ENCODE peak calls at places on chromosomes 13 and 19, in five cellular contexts. One of them, this sample, is unnamed.

GRCh38 chr13:20441066-20441465 is 84.6 kb downstream of the CRYL1 start:
- DNase-seq in SK-N-SH: no peak
- DNase-seq in PC-3: no peak
- DNase-seq in mammary epithelial cell: no peak
- DNase-seq in endodermal cell: no peak
- DNase-seq in this sample: no peak

GRCh38 chr19:48419158-48419920 is 25.9 kb downstream of the GRIN2D start:
- DNase-seq in endodermal cell: peak; percentile 90
- DNase-seq in SK-N-SH: peak; percentile 87
- DNase-seq in mammary epithelial cell: no peak
- DNase-seq in PC-3: peak; percentile 18
- DNase-seq in this sample: peak; percentile 61

GRCh38 chr19:10533656-10534386 is 9.9 kb upstream of the ATG4D start:
- DNase-seq in endodermal cell: no peak
- DNase-seq in SK-N-SH: no peak
- DNase-seq in PC-3: no peak
- DNase-seq in mammary epithelial cell: peak; percentile 83
- DNase-seq in this sample: no peak

GRCh38 chr13:79870123-79870522 is 389.2 kb downstream of the NDFIP2 start:
- DNase-seq in endodermal cell: no peak
- DNase-seq in SK-N-SH: no peak
- DNase-seq in PC-3: no peak
- DNase-seq in mammary epithelial cell: no peak
- DNase-seq in this sample: no peak

GRCh38 chr13:41802684-41803554 is 158.0 kb downstream of the VWA8 start:
- DNase-seq in SK-N-SH: no peak
- DNase-seq in PC-3: peak; percentile 49
- DNase-seq in endodermal cell: no peak
- DNase-seq in mammary epithelial cell: peak; percentile 89
- DNase-seq in this sample: no peak

GRCh38 chr19:18764591-18765051 is 26.5 kb downstream of the COMP start:
- DNase-seq in SK-N-SH: no peak
- DNase-seq in mammary epithelial cell: no peak
- DNase-seq in endodermal cell: no peak
- DNase-seq in PC-3: peak; percentile 73
- DNase-seq in this sample: no peak

GRCh38 chr13:34409496-34410163 is 532.4 kb upstream of the NBEA start:
- DNase-seq in PC-3: no peak
- DNase-seq in mammary epithelial cell: no peak
- DNase-seq in endodermal cell: no peak
- DNase-seq in SK-N-SH: no peak
- DNase-seq in this sample: no peak

GRCh38 chr13:111568290-111568689 is 247.8 kb downstream of the TEX29 start:
- DNase-seq in SK-N-SH: no peak
- DNase-seq in mammary epithelial cell: no peak
- DNase-seq in PC-3: no peak
- DNase-seq in endodermal cell: no peak
- DNase-seq in this sample: no peak

GRCh38 chr13:47794963-47795362 is 206.1 kb downstream of the SUCLA2 start:
- DNase-seq in SK-N-SH: peak; percentile 26
- DNase-seq in mammary epithelial cell: peak; percentile 4
- DNase-seq in PC-3: peak; percentile 29
- DNase-seq in endodermal cell: no peak
- DNase-seq in this sample: no peak

GRCh38 chr13:58960909-58961308 is 1202.8 kb downstream of the DIAPH3 start:
- DNase-seq in PC-3: peak; percentile 7
- DNase-seq in endodermal cell: no peak
- DNase-seq in mammary epithelial cell: no peak
- DNase-seq in SK-N-SH: peak; percentile 25
- DNase-seq in this sample: no peak

GRCh38 chr19:36973844-36974195 is 57.7 kb downstream of the ZNF568 start:
- DNase-seq in endodermal cell: no peak
- DNase-seq in SK-N-SH: no peak
- DNase-seq in mammary epithelial cell: no peak
- DNase-seq in PC-3: no peak
- DNase-seq in this sample: no peak
- H3K9ac ChIP-seq in endodermal cell: no peak overlapping the region
- H3K9ac ChIP-seq in SK-N-SH: peak overlapping the region; percentile 36
- H3K9ac ChIP-seq in mammary epithelial cell: no peak overlapping the region
- H3K9ac ChIP-seq in PC-3: no peak overlapping the region
- H3K9ac ChIP-seq in this sample: peak overlapping the region; percentile 58

DNA sequence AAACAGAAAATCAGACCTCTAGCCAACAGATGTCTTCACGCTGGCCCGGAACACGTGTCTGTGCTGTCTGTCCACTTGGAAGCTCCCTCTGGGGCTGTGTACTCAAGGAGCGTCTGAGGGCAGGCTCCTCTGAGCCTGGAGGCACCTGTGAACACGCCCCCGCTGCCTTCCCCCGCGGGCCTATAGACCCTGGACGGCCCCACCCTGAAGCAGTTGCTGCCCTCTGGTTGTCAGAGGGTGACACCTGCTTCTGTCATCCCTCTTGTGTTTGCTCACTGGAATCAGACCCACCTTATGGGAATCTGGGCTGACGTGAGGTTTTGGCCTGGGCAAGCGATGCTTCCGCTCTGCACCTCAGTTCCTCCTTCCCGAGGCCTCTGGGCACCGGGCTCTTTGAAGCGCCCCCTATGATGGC is 19.2 kb downstream of the EPN1 start:
- DNase-seq in mammary epithelial cell: no peak
- DNase-seq in SK-N-SH: no peak
- DNase-seq in endodermal cell: no peak
- DNase-seq in PC-3: no peak
- DNase-seq in this sample: peak; percentile 75
- TF ChIP-seq CTCF in mammary epithelial cell: no peak
- TF ChIP-seq CTCF in SK-N-SH: no peak
- TF ChIP-seq CTCF in endodermal cell: no peak
- TF ChIP-seq CTCF in PC-3: no peak
- TF ChIP-seq CTCF in this sample: no peak

GRCh38 chr19:42155796-42156195 is 23.6 kb upstream of the POU2F2 start:
- DNase-seq in PC-3: no peak
- DNase-seq in endodermal cell: no peak
- DNase-seq in SK-N-SH: no peak
- DNase-seq in mammary epithelial cell: no peak
- DNase-seq in this sample: no peak
- H3K9ac ChIP-seq in PC-3: no peak overlapping the region
- H3K9ac ChIP-seq in endodermal cell: no peak overlapping the region
- H3K9ac ChIP-seq in SK-N-SH: no peak overlapping the region
- H3K9ac ChIP-seq in mammary epithelial cell: no peak overlapping the region
- H3K9ac ChIP-seq in this sample: no peak overlapping the region

DNA sequence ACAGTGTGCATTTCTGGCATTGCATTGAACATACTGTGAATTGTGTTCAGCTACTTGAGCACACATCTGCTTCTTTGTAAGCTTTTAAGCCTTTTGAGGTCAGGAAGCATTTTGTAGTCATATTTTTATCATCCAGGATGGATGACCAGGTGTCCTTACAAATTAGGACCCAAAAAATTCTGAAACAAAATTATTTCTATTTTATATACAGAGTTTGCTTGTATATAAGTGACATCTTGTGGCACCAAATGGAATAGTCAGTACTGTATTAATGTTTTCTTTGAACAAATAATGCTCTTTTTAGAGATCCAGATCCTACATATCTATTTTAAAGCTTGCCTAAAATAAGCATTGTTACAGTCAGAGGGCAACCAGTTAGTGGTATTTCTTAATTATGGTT is 9.5 kb upstream of the SUPT20H start:
- DNase-seq in PC-3: peak; percentile 25
- DNase-seq in mammary epithelial cell: no peak
- DNase-seq in SK-N-SH: peak; percentile 21
- DNase-seq in endodermal cell: no peak
- DNase-seq in this sample: no peak
- TF ChIP-seq CTCF in PC-3: peak; percentile 46
- TF ChIP-seq CTCF in mammary epithelial cell: peak; percentile 31
- TF ChIP-seq CTCF in SK-N-SH: peak; percentile 65
- TF ChIP-seq CTCF in endodermal cell: peak; percentile 39
- TF ChIP-seq CTCF in this sample: peak; percentile 17

GRCh38 chr13:109778102-109778542 is 8.3 kb downstream of the IRS2 start:
- DNase-seq in endodermal cell: no peak
- DNase-seq in mammary epithelial cell: peak; percentile 59
- DNase-seq in SK-N-SH: no peak
- DNase-seq in PC-3: peak; percentile 56
- DNase-seq in this sample: peak; percentile 51
- H3K9ac ChIP-seq in endodermal cell: no peak overlapping the region
- H3K9ac ChIP-seq in mammary epithelial cell: no peak overlapping the region
- H3K9ac ChIP-seq in SK-N-SH: peak overlapping the region; percentile 65
- H3K9ac ChIP-seq in PC-3: peak overlapping the region; percentile 22
- H3K9ac ChIP-seq in this sample: no peak overlapping the region

This sample was measured in colonic mucosa.